ENCODE peak calls at places on chromosomes 2 and 18, in six cellular contexts. L is H54, U is lung, Z is naive B cell, Q is Daoy, O is KBM-7. T is an unnamed sample.

GRCh38 chr18:4807495-4808293 is 352.6 kb upstream of the DLGAP1 start:
- DNase-seq in U (no peak), L (no peak), O (no peak), Z (no peak), Q (peak), T (no peak)

GRCh38 chr2:46364797-46365457 is 67.7 kb downstream of the EPAS1 start:
- DNase-seq in Q (peak), L (peak), O (peak), U (no peak), Z (peak), T (no peak)

GRCh38 chr2:105669384-105669891 is 75.3 kb upstream of the NCK2 start:
- DNase-seq in U (no peak), Z (no peak), L (no peak), Q (no peak), O (no peak), T (no peak)

GRCh38 chr18:23636041-23636399 is 26.7 kb downstream of the ANKRD29 start:
- DNase-seq in Z (no peak), O (no peak), Q (no peak), L (no peak), U (no peak), T (no peak)

GRCh38 chr2:234467289-234467688 is 29.6 kb downstream of the ARL4C start:
- DNase-seq in O (no peak), Q (peak), L (no peak), U (no peak), Z (no peak), T (no peak)

GRCh38 chr2:26845021-26845420 is 2.9 kb upstream of the DPYSL5 start:
- DNase-seq in U (no peak), Q (no peak), O (no peak), L (no peak), Z (no peak), T (no peak)

GRCh38 chr2:199955007-199955338 is 318 bp downstream of the TYW5 start:
- DNase-seq in Z (no peak), O (no peak), U (no peak), Q (no peak), L (peak), T (no peak)

GRCh38 chr2:224987733-224988132 is 54.5 kb downstream of the DOCK10 start:
- DNase-seq in Z (no peak), O (no peak), Q (no peak), U (no peak), L (peak), T (no peak)

GRCh38 chr18:36862182-36862581 is 33.3 kb downstream of the KIAA1328 start:
- DNase-seq in U (no peak), L (no peak), Q (no peak), Z (no peak), O (no peak), T (no peak)

GRCh38 chr2:228545041-228545440 is 363.6 kb upstream of the SPHKAP start:
- DNase-seq in L (peak), O (no peak), Z (no peak), U (no peak), Q (no peak), T (no peak)

GRCh38 chr2:207896525-207897295 is 127.0 kb upstream of the FZD5 start:
- DNase-seq in Q (no peak), L (no peak), U (no peak), O (no peak), Z (no peak), T (no peak)

GRCh38 chr2:129253461-129253812 is 726.0 kb upstream of the RAB6C start:
- DNase-seq in U (no peak), O (peak), L (no peak), Z (no peak), Q (no peak), T (no peak)